ENCODE peak calls at places on chromosomes 7 and 10, in seven cellular contexts. C is A549, P is HCT116, X is HepG2, I is GM12878, D is K562, V is H1. R is an unnamed sample.
A peak's percentile ranks its signal among the peaks of the same experiment; 100 is the strongest.

GRCh38 chr7:83466187-83466923 is 182.6 kb downstream of the SEMA3E start:
- DNase-seq in P (no peak), D (no peak), X (no peak), C (no peak), V (no peak), I (no peak), R (no peak)

GRCh38 chr10:12364559-12364958 is 15.2 kb downstream of the CAMK1D start:
- DNase-seq in D (no peak), I (no peak), C (no peak), P (no peak), V (no peak), X (no peak), R (no peak)

GRCh38 chr7:30914611-30915601 is 3.3 kb downstream of the AQP1 start:
- DNase-seq in P (peak; percentile 21), X (no peak), C (peak; percentile 28), D (peak; percentile 92), I (no peak), V (no peak), R (peak; percentile 33)

GRCh38 chr10:78196964-78197363 is 163.3 kb downstream of the RPS24 start:
- DNase-seq in V (no peak), I (peak; percentile 7), X (no peak), C (peak; percentile 64), D (no peak), P (no peak), R (peak; percentile 96)

GRCh38 chr10:30747633-30748032 is 118.1 kb upstream of the LYZL2 start:
- DNase-seq in V (no peak), P (no peak), D (no peak), C (no peak), X (no peak), I (peak; percentile 49), R (peak; percentile 78)

GRCh38 chr7:112036071-112036470 is 170.1 kb downstream of the DOCK4 start:
- DNase-seq in D (no peak), I (no peak), X (no peak), V (no peak), C (no peak), P (no peak), R (peak; percentile 53)

GRCh38 chr7:600149-600814 is 80.6 kb upstream of the PDGFA start:
- DNase-seq in X (no peak), D (no peak), V (no peak), P (no peak), I (no peak), C (no peak), R (no peak)

GRCh38 chr10:62050941-62051433 is 149.5 kb downstream of the ARID5B start:
- DNase-seq in D (peak; percentile 29), C (peak; percentile 66), X (peak; percentile 70), P (peak; percentile 32), I (peak; percentile 67), V (no peak), R (peak; percentile 96)

GRCh38 chr7:112192236-112193154 is 13.7 kb downstream of the DOCK4 start:
- DNase-seq in C (peak; percentile 20), X (no peak), V (no peak), P (no peak), I (no peak), D (no peak), R (peak; percentile 88)

GRCh38 chr7:106063039-106063438 is 49.1 kb downstream of the SYPL1 start:
- DNase-seq in P (no peak), D (no peak), V (no peak), I (no peak), C (no peak), X (no peak), R (no peak)

GRCh38 chr7:11633325-11633724 is 198.7 kb downstream of the THSD7A start:
- DNase-seq in D (no peak), C (no peak), P (no peak), I (no peak), V (no peak), X (no peak), R (no peak)

GRCh38 chr7:8423057-8423456 is 10.4 kb upstream of the NXPH1 start:
- DNase-seq in C (no peak), X (no peak), V (no peak), I (no peak), D (no peak), P (no peak), R (no peak)

GRCh38 chr7:140541513-140542192 is 62.3 kb upstream of the MKRN1 start:
- DNase-seq in X (peak; percentile 70), P (peak; percentile 75), V (peak; percentile 66), I (no peak), D (no peak), C (peak; percentile 95), R (peak; percentile 96)

GRCh38 chr7:106840342-106840741 is 24.7 kb upstream of the PIK3CG start:
- DNase-seq in V (peak; percentile 7), I (no peak), C (no peak), D (no peak), X (no peak), P (no peak), R (peak; percentile 83)

GRCh38 chr7:47100815-47101435 is 481.0 kb downstream of the TNS3 start:
- DNase-seq in D (peak; percentile 44), C (peak; percentile 45), X (peak; percentile 57), I (no peak), P (peak; percentile 61), V (peak; percentile 27), R (peak; percentile 43)

GRCh38 chr10:23514321-23514720 is 75.4 kb downstream of the OTUD1 start:
- DNase-seq in I (no peak), D (no peak), X (no peak), V (no peak), P (no peak), C (no peak), R (no peak)

GRCh38 chr7:929311-929711 is 25.2 kb downstream of the ADAP1 start:
- DNase-seq in X (peak; percentile 36), C (no peak), V (no peak), I (no peak), D (no peak), P (no peak), R (no peak)

GRCh38 chr7:29587195-29587808 is 23.7 kb downstream of the PRR15 start:
- DNase-seq in V (no peak), X (no peak), D (no peak), P (no peak), C (no peak), I (no peak), R (no peak)

GRCh38 chr7:77989981-77990566 is 191.5 kb downstream of the PHTF2 start:
- DNase-seq in C (no peak), V (no peak), P (no peak), X (no peak), I (no peak), D (peak; percentile 45), R (no peak)

GRCh38 chr7:70975816-70976215 is 156.1 kb upstream of the GALNT17 start:
- DNase-seq in C (no peak), I (no peak), V (no peak), P (no peak), X (no peak), D (no peak), R (no peak)

GRCh38 chr10:70675496-70676161 is 3.3 kb downstream of the ADAMTS14 start:
- DNase-seq in X (no peak), P (no peak), D (no peak), C (no peak), I (no peak), V (no peak), R (no peak)

GRCh38 chr10:76111986-76112825 is 680.8 kb downstream of the LRMDA start:
- DNase-seq in X (no peak), P (no peak), V (no peak), D (no peak), C (no peak), I (no peak), R (no peak)

DNA sequence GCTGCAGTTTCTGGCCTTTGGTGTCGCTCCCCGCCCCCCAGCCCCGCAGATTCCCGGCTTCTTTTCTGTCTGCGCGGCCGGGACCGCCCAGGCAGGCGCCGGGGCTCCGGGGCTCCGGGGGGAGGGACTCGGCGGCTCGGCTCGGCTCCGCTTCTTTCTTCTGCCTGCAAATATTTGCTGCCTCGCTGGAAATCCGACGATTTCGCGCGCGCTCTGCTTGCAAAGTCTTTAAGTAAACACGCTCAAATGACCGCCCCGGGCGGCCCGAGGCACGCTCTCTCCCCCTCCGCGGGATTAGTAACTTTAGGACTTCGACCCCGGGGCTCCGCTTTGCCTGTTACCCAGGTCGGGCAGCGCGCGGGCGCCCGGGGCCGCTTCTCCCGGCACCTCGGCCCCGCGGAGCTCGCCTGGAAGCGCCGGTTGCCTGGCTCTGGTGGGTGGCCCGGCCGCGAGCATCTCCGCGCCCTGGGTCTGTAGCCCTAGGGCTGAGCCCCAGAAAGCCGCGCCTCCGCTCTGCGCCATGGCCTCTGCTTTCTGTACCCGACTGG is 3.9 kb upstream of the GATA3 start:
- DNase-seq in I (no peak), C (peak; percentile 28), X (peak; percentile 93), V (no peak), P (no peak), D (no peak), R (peak; percentile 18)
- H3K4me3 ChIP-seq in I (no peak overlapping the region), C (peak overlapping the region; percentile 72), X (peak overlapping the region; percentile 53), V (peak overlapping the region; percentile 21), P (no peak overlapping the region), D (no peak overlapping the region), R (no peak overlapping the region)

GRCh38 chr7:156949541-156950380 is at the start of gene NOM1:
- DNase-seq in D (peak; percentile 96), I (peak; percentile 20), V (no peak), X (peak; percentile 66), P (peak; percentile 56), C (peak; percentile 80), R (peak; percentile 74)
- TF ChIP-seq RAD21 in D (peak; percentile 55), I (peak; percentile 55), V (peak; percentile 64), X (peak; percentile 87), P (peak; percentile 42), C (peak; percentile 11), R (peak; percentile 46)

DNA sequence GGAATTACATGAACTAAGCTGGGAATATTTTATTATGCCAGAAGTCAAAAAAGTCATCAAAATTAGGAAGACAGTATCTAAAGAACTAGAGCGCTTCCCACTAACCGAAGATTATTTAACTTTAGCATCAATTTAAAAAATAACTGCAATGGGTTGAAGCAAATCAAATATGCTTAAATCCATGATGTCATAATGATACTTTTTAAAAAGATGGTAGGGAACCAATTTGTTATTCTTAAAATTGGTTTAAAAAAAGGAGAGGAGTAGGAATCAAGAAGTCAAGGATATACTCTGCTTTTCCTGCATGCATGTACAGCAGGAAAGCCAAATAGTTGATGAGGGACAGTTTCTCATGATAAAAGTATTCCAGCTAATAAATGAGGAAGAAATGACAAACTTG is 3.2 kb upstream of the ASAH2 start:
- DNase-seq in X (no peak), D (no peak), P (no peak), I (no peak), C (no peak), V (no peak), R (no peak)
- TF ChIP-seq CEBPB in X (no peak), D (no peak), P (no peak), I (no peak), C (no peak), V (no peak), R (no peak)

DNA sequence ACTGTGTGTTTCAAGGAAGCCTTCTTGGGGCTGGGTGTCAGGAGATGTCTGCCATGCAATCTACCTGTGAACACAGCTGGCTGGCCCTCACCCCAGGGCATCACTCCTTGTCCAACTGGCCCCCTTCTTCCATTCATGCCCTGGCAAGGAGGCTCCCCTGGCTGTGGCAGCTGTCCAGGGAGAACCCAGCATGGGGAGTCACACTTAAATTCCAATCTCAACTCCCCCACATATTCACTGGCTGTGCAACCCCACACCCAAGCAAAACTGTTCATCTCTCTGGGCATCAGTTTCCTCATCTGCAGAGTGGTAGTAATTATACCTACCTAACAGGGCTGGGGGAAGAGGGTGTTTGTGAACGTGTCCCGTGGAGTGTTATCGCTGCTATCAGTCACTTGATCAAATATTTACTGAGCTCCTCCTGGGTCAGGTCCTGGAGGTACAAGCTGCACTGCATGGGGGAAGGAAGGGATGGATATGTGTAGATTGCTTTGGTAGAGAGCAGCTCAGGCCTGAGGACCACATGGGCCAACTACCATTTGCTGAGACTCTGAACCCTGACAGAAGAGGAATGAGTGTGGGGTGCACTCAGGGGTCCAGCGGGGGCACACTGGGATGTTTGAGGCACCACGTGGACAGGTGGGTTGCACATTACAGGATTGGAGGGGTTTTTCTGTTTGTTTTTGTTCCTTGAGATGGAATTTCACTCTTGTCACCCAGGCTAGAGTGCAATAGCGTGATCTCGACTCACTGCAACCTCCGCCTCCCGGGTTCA is 2.1 kb upstream of the GPRIN2 start:
- DNase-seq in P (no peak), C (peak; percentile 63), D (no peak), V (no peak), X (peak; percentile 40), I (no peak), R (no peak)
- H3K4me3 ChIP-seq in P (no peak overlapping the region), C (no peak overlapping the region), D (no peak overlapping the region), V (no peak overlapping the region), X (no peak overlapping the region), I (no peak overlapping the region), R (no peak overlapping the region)